ENCODE peak calls at places on chromosomes 4 and X, in four cellular contexts. U is adrenal gland; E is heart right ventricle; N is CD8-positive, alpha-beta T cell. C is an unnamed sample. For H3K9me3 and H3K4me1, the result is how much of the 10 kb centered on the place peaks cover.

GRCh38 chr4:141636077-141636770 is at the start of gene IL15:
- DNase-seq in U (peak), E (peak), N (peak), C (no peak)

GRCh38 chr4:108965472-108966076 is 202.7 kb upstream of the ETNPPL start:
- DNase-seq in U (no peak), E (no peak), N (no peak), C (no peak)

GRCh38 chrX:100512471-100512870 is 72.3 kb upstream of the TNMD start:
- DNase-seq in U (no peak), E (no peak), N (no peak), C (no peak)

GRCh38 chrX:154840856-154841255 is 6.4 kb upstream of the SMIM9 start:
- DNase-seq in U (no peak), E (no peak), N (peak), C (peak)

GRCh38 chrX:121245763-121246162 is 198.4 kb downstream of the GLUD2 start:
- DNase-seq in U (no peak), E (no peak), N (no peak), C (no peak)

GRCh38 chr4:149409186-149410056 is 406.2 kb downstream of the IQCM start:
- DNase-seq in U (peak), E (peak), N (no peak), C (peak)

GRCh38 chr4:2944091-2944482 is 19.1 kb downstream of the NOP14 start:
- DNase-seq in U (no peak), E (no peak), N (peak), C (no peak)

GRCh38 chr4:137655286-137655685 is 123.0 kb upstream of the PCDH18 start:
- DNase-seq in U (no peak), E (no peak), N (no peak), C (no peak)

GRCh38 chr4:113397114-113397701 is 347.8 kb downstream of the ANK2 start:
- DNase-seq in U (no peak), E (no peak), N (no peak), C (peak)

GRCh38 chrX:23505531-23506303 is 161.6 kb upstream of the PRDX4 start:
- DNase-seq in U (no peak), E (no peak), N (no peak), C (no peak)

GRCh38 chr4:23779422-23779821 is 110.4 kb downstream of the PPARGC1A start:
- DNase-seq in U (no peak), E (no peak), N (no peak), C (no peak)

GRCh38 chrX:40201486-40201885 is 103.7 kb upstream of the BCOR start:
- DNase-seq in U (no peak), E (no peak), N (peak), C (no peak)

GRCh38 chr4:174580597-174580996 is 58.3 kb upstream of the HPGD start:
- DNase-seq in U (no peak), E (no peak), N (no peak), C (no peak)

GRCh38 chr4:1026115-1026514 is 14.7 kb downstream of the FGFRL1 start:
- DNase-seq in U (peak), E (peak), N (no peak), C (no peak)

DNA sequence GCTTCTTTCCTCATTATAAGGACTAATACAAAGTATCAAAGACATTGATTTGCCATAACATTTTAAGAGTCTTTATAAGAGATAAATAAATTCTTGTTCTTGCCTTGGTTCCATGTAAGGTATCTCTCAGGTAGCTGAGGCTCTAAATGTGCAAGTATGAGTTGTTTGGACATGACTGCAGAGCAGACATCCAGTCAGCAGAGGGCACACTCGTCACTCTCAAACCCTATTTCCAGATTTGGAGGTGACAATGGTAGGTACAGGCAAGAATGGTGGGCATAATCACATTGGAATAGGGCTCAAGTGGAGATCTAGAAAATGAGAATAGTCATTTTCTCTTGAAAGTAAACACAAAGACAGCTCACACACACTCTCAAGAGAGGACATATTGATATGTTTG is 133.3 kb upstream of the ZIC3 start:
- DNase-seq in U (no peak), E (no peak), N (no peak), C (no peak)
- TF ChIP-seq CTCF in U (peak), E (no peak), N (no peak), C (peak)

DNA sequence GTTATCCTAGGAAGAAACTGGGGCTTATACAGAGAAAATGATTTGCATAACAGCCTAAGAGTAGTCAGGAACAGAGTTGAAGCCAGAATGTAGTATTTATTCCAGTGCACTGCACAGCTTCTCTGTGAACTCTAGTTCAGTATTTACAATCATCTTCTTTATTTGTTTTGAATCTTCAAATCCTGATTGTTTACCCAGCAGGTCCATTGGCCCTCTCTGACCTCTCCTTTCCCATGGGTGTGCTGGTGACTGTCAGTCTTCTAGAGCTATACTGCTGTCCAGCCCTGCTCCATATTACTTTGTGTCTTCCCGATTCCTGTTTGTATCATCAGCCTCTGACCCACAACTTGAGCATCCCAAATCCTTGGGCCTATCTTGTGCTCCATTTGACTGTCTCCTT is 301.9 kb upstream of the HS3ST1 start:
- DNase-seq in U (no peak), E (no peak), N (no peak), C (no peak)
- H3K9me3 ChIP-seq in U (under half), E (under half), N (under half), C (under half)

GRCh38 chr4:31051151-31051550 is 331.0 kb downstream of the PCDH7 start:
- DNase-seq in U (no peak), E (no peak), N (no peak), C (no peak)

GRCh38 chr4:31053451-31053850 is 333.3 kb downstream of the PCDH7 start:
- DNase-seq in U (no peak), E (no peak), N (no peak), C (no peak)

GRCh38 chr4:31052519-31052918 is 332.4 kb downstream of the PCDH7 start:
- DNase-seq in U (no peak), E (no peak), N (no peak), C (no peak)

GRCh38 chr4:31051565-31051964 is 331.4 kb downstream of the PCDH7 start:
- DNase-seq in U (no peak), E (no peak), N (no peak), C (peak)

DNA sequence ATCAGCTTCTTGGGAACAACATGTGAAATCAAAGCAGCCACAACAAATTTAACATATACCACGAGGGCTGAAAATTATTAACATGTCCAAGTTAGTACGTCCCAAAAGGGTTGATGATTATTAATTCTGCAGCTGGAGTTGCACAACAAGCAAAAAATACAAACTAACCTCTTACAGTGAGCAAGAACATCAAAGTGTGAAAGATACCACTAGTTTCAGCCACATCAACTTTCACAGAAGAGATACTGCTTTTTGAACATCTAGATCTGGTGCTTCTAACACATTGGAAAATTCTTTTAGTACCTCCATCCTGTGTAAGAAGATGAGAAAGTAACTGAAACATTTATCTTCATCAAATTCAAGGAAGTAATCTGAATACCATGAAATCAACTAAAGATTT is 334.1 kb downstream of the PCDH7 start:
- DNase-seq in U (no peak), E (no peak), N (no peak), C (no peak)
- H3K4me1 ChIP-seq in U (under half), E (under half), N (under half), C (under half)

DNA sequence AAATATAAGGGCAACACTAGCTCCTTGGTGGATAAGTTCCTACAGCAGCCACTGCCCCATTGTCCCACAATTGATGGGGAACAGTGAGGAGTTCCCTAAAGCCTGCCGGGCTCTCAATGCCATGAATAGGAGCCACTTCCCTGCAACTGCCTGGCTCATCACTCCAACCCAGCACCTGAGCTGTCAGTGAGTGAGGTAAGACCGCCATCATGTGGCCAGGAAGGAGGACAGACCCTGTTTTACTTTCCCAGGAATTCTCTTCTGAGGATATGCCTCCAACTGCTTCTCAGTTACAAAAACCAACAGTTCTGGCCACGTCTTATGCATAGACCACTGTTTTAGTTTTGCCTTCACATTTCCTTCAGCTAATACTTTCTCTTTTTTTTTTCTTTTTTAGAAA is 45.5 kb downstream of the SRPX start:
- DNase-seq in U (peak), E (no peak), N (no peak), C (peak)
- TF ChIP-seq CTCF in U (peak), E (peak), N (no peak), C (peak)

DNA sequence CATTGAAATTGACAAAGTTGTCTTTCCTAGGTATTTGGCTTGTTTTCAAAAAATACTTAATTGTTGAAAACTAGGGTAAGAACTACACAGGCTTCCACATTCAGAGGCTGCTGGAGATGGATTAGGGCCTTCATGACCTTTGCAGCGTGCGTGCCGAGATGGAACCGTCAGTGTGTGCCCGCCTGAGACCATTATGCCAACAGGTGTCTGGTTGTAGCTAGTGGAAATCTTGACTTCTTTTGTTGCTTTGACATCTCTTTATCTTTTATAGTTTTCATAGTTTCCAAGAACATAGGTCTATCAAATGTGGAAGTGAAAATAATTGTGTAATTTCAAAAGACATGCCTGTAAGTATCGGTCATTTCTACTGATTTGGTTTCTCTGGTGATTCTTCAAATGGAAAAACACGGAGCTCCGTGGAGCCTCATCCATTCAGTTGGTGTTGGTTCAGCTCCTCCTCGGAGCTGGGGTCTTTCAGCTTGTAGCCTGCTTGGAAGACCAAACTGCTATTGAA is 38.9 kb upstream of the CLCN4 start:
- DNase-seq in U (no peak), E (no peak), N (no peak), C (no peak)
- H3K9me3 ChIP-seq in U (under half), E (under half), N (under half), C (under half)

DNA sequence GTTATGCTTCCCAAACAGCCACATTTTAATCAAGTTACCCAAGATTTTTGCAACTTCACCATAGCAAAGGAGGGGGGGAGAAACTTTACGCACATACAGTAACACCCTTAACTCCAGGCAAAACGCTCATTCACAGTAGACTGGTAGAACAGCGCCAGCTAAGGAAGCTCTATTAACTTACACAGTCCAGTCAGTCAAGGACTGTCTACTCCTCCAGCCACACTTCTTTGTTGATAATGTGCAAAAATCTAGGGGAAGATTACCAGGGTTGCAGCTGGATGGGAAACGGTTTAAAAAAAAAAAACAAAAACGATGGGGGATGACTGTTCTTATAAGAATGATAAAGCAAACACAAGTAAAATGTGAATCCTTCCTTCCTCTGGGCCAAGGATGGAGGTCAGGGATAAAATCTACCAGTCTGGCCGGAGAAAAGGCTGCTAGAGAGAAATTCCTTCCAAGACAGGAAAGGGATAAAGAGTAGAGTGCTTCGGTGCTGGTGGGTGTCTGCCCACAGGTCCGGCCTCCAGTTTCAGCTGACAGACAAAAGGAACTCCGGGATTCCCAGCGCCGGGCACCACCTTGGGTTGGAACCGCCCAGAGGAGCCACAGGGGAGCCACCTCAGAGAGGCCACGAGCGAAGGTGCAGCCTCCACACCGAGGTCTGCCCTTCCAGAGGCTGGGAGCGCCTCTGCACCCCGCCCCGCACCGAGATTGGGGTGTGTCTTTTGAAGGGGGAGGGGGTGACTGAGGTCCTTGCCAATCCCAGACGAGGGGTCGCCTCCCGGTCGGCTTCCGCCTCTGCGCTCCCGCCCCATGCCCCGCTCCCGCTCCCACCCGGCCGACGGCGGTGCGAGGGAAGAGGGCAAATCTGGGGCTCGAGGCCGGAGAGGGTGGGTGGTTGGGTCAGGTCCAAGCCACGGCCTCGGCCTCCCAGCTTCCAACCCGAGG is 789 bp downstream of the ANKRD50 start:
- DNase-seq in U (peak), E (no peak), N (peak), C (peak)
- H3K4me1 ChIP-seq in U (under half), E (under half), N (under half), C (under half)

C was measured in astrocyte.